ENCODE peak calls at places on chromosomes 16 and 17, in seven cellular contexts. X, A, F, P, H, O and G are unnamed samples.

GRCh38 chr17:6413073-6413472 is 21.8 kb downstream of the AIPL1 start:
- DNase-seq in F (no peak), X (no peak), H (no peak), P (no peak), A (peak; percentile 65), O (no peak), G (no peak)

GRCh38 chr16:22317625-22318024 is 20.4 kb downstream of the POLR3E start:
- DNase-seq in X (no peak), A (no peak), H (peak; percentile 38), P (peak; percentile 39), O (no peak), F (no peak), G (no peak)

GRCh38 chr17:40191237-40192208 is 14.3 kb downstream of the RAPGEFL1 start:
- DNase-seq in P (peak; percentile 87), X (peak; percentile 73), A (peak; percentile 78), O (peak; percentile 83), F (peak; percentile 83), H (peak; percentile 92), G (peak; percentile 88)

GRCh38 chr17:32536736-32537646 is 50.2 kb downstream of the CDK5R1 start:
- DNase-seq in A (peak; percentile 50), H (peak; percentile 39), P (peak; percentile 53), X (no peak), F (no peak), O (no peak), G (no peak)

GRCh38 chr17:52157161-52157560 is 1.4 kb downstream of the CA10 start:
- DNase-seq in H (no peak), O (no peak), A (no peak), P (no peak), F (no peak), X (no peak), G (no peak)

GRCh38 chr17:40251576-40251975 is 32.5 kb downstream of the WIPF2 start:
- DNase-seq in F (peak; percentile 54), P (no peak), O (no peak), X (peak; percentile 44), A (peak; percentile 77), H (peak; percentile 78), G (peak; percentile 40)

GRCh38 chr17:80941743-80942211 is 49.9 kb upstream of the CHMP6 start:
- DNase-seq in H (no peak), O (no peak), X (no peak), A (peak; percentile 55), P (no peak), F (peak; percentile 74), G (peak; percentile 20)

GRCh38 chr17:73729101-73729500 is 84.9 kb upstream of the SDK2 start:
- DNase-seq in O (no peak), H (no peak), A (no peak), P (no peak), F (no peak), X (no peak), G (no peak)

GRCh38 chr17:50593321-50593720 is 32.8 kb downstream of the CACNA1G start:
- DNase-seq in P (no peak), O (no peak), H (no peak), X (no peak), A (no peak), F (no peak), G (no peak)

GRCh38 chr17:48155889-48156670 is 48.5 kb downstream of the SNX11 start:
- DNase-seq in F (no peak), O (no peak), H (no peak), X (no peak), P (no peak), A (no peak), G (no peak)
- H3K4me3 ChIP-seq in F (no peak overlapping the region), O (no peak overlapping the region), H (no peak overlapping the region), X (no peak overlapping the region), P (no peak overlapping the region), A (no peak overlapping the region), G (no peak overlapping the region)

GRCh38 chr17:1373710-1374237 is 26.2 kb downstream of the YWHAE start:
- DNase-seq in O (no peak), F (no peak), A (no peak), H (no peak), P (no peak), X (no peak), G (no peak)

GRCh38 chr17:1375615-1376014 is 24.4 kb downstream of the YWHAE start:
- DNase-seq in H (no peak), A (no peak), O (no peak), P (no peak), F (no peak), X (no peak), G (no peak)

GRCh38 chr17:1377334-1377733 is 22.7 kb downstream of the YWHAE start:
- DNase-seq in P (no peak), X (no peak), O (no peak), A (no peak), F (no peak), H (no peak), G (no peak)

GRCh38 chr17:1374426-1375177 is 25.4 kb downstream of the YWHAE start:
- DNase-seq in O (no peak), X (no peak), F (no peak), P (no peak), A (no peak), H (no peak), G (no peak)

GRCh38 chr17:1376061-1376460 is 24.0 kb downstream of the YWHAE start:
- DNase-seq in X (no peak), P (no peak), A (no peak), O (no peak), F (no peak), H (no peak), G (no peak)
- H3K4me1 ChIP-seq in X (peaks cover 68% of the 10 kb centered on the region), P (peaks cover 20% of the 10 kb centered on the region), A (peaks cover 14% of the 10 kb centered on the region), O (peaks cover 10% of the 10 kb centered on the region), F (peaks cover 36% of the 10 kb centered on the region), H (peaks cover 51% of the 10 kb centered on the region), G (peaks cover 3% of the 10 kb centered on the region)

GRCh38 chr16:83356986-83357385 is 450.8 kb upstream of the HSBP1 start:
- DNase-seq in F (no peak), X (no peak), O (no peak), A (no peak), P (no peak), H (no peak), G (no peak)
- TF ChIP-seq CTCF in F (no peak), X (no peak), O (no peak), A (no peak), P (no peak), H (no peak), G (no peak)

DNA sequence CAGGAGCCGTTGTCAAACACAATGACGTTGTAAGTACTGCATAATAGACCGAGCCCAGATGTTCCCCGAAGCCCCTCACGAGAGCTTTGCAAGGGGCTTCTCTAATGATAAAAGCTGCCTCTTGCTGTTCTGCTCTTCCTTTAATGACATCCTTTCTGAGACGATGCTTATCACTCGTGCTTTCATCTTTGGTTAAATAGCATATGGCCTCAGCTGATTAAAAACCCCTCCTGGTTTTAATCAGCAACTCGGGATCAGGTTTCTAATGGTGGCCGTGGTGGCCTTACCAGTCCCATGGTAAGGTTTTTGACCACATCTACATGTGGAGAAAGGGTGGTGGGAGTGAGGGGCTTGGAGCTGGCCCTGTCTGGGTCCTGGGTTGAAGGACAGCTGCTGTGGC is 28.1 kb downstream of the SNX20 start:
- DNase-seq in A (no peak), F (no peak), X (no peak), P (no peak), H (no peak), O (no peak), G (no peak)
- H3K4me3 ChIP-seq in A (no peak overlapping the region), F (no peak overlapping the region), X (no peak overlapping the region), P (no peak overlapping the region), H (no peak overlapping the region), O (no peak overlapping the region), G (no peak overlapping the region)

DNA sequence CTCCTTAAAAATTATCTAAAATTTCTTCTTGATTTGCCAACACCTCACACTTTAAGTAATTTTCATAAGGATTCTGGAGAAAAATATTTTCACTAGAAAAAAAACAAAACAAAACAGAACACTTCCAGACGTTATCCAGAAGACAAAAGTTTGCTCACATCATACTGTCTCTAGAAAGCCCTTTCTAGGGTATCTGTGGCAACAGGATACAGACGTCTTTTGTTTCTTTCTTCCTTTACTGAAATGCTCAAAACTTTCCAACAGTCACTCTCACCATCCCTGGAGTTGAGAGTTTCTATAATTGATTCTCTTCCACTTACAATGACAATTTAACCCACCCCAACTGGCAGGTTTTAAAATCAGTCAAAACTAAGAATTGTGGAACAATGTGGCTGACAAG is 2.6 kb downstream of the ZC3H7A start:
- DNase-seq in A (no peak), X (no peak), O (no peak), P (no peak), F (no peak), H (no peak), G (no peak)
- H3K4me1 ChIP-seq in A (no peaks in the 10 kb centered on the region), X (peaks cover 39% of the 10 kb centered on the region), O (peaks cover 13% of the 10 kb centered on the region), P (peaks cover 14% of the 10 kb centered on the region), F (no peaks in the 10 kb centered on the region), H (peaks cover 42% of the 10 kb centered on the region), G (no peaks in the 10 kb centered on the region)

GRCh38 chr17:61470530-61471136 is 18.4 kb downstream of the TBX4 start:
- DNase-seq in F (peak; percentile 4), A (no peak), H (no peak), O (no peak), P (no peak), X (no peak), G (no peak)
- TF ChIP-seq CTCF in F (no peak), A (no peak), H (no peak), O (no peak), P (no peak), X (no peak), G (no peak)

DNA sequence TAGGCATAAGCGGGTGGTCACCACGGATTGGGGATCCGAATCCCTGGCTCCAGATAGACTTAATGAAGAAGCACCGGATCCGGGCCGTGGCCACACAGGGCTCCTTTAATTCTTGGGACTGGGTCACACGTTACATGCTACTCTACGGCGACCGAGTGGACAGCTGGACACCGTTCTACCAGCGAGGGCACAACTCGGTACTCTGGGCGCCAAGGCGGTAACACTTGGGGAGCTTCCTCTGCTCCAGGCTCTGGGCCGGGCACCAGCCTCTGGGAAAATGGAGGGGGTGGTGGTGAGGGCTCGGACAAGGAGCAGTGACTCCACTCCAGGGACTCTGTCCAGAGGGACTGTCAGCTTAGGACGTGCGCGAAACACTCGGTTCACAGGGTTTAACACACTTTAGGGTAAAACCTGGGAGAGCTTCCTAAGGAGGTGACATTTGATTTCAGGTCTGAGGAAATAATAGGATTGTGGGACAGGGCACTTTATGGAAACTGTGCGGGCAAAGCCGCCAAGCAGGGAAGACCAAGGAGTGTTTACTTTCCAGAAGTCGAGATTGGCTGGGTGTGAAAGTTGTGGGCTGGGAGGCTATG is 1.8 kb downstream of the CNTNAP1 start:
- DNase-seq in P (no peak), A (no peak), F (no peak), O (no peak), H (no peak), X (no peak), G (no peak)
- H3K4me3 ChIP-seq in P (no peak overlapping the region), A (peak overlapping the region; percentile 42), F (peak overlapping the region; percentile 56), O (peak overlapping the region; percentile 3), H (peak overlapping the region; percentile 5), X (no peak overlapping the region), G (no peak overlapping the region)